ENCODE peak calls at places on chromosomes 6 and 20, in six cellular contexts. Y, I, J, P, W and O are unnamed samples.

GRCh38 chr6:165637591-165637990 is 25.4 kb downstream of the PDE10A start:
- DNase-seq in Y (no peak), I (no peak), J (no peak), P (no peak), W (no peak), O (peak)

GRCh38 chr6:82385102-82385501 is 21.5 kb downstream of the TPBG start:
- DNase-seq in Y (no peak), I (no peak), J (no peak), P (no peak), W (no peak), O (no peak)

GRCh38 chr6:82017316-82017715 is 230.2 kb downstream of the IBTK start:
- DNase-seq in Y (no peak), I (no peak), J (no peak), P (peak), W (no peak), O (peak)

GRCh38 chr20:47503685-47504084 is 2.0 kb downstream of the NCOA3 start:
- DNase-seq in Y (no peak), I (no peak), J (no peak), P (peak), W (no peak), O (no peak)

GRCh38 chr6:37624121-37624520 is 73.6 kb downstream of the MDGA1 start:
- DNase-seq in Y (no peak), I (no peak), J (no peak), P (no peak), W (no peak), O (no peak)

GRCh38 chr6:107977283-107977682 is 19.3 kb upstream of the SEC63 start:
- DNase-seq in Y (no peak), I (no peak), J (no peak), P (peak), W (no peak), O (peak)

GRCh38 chr20:41004561-41005360 is 23.9 kb upstream of the TOP1 start:
- DNase-seq in Y (no peak), I (no peak), J (no peak), P (peak), W (no peak), O (peak)

GRCh38 chr6:109381007-109381746 is 1.1 kb downstream of the CD164 start:
- DNase-seq in Y (no peak), I (no peak), J (no peak), P (peak), W (no peak), O (peak)

GRCh38 chr6:26275663-26276062 is 89.3 kb upstream of the BTN3A2 start:
- DNase-seq in Y (no peak), I (no peak), J (no peak), P (no peak), W (no peak), O (no peak)

GRCh38 chr6:54681987-54682386 is 164.6 kb upstream of the FAM83B start:
- DNase-seq in Y (no peak), I (no peak), J (peak), P (peak), W (no peak), O (peak)

GRCh38 chr6:77425216-77425615 is 38.1 kb downstream of the HTR1B start:
- DNase-seq in Y (no peak), I (no peak), J (no peak), P (peak), W (no peak), O (peak)

GRCh38 chr6:28807682-28808280 is 116.0 kb downstream of the TRIM27 start:
- DNase-seq in Y (no peak), I (no peak), J (no peak), P (peak), W (no peak), O (peak)

GRCh38 chr6:75855047-75855446 is 106.0 kb downstream of the MYO6 start:
- DNase-seq in Y (no peak), I (no peak), J (peak), P (peak), W (no peak), O (peak)

GRCh38 chr20:48824830-48825550 is 2.8 kb downstream of the PREX1 start:
- DNase-seq in Y (no peak), I (no peak), J (no peak), P (no peak), W (no peak), O (no peak)

GRCh38 chr6:97465877-97466710 is 183.1 kb upstream of the MMS22L start:
- DNase-seq in Y (no peak), I (no peak), J (no peak), P (no peak), W (no peak), O (no peak)

GRCh38 chr6:149473080-149474052 is 11.4 kb downstream of the ZC3H12D start:
- DNase-seq in Y (no peak), I (no peak), J (no peak), P (no peak), W (no peak), O (peak)

GRCh38 chr20:60804918-60805631 is 447.0 kb upstream of the CDH4 start:
- DNase-seq in Y (no peak), I (no peak), J (no peak), P (peak), W (no peak), O (no peak)

GRCh38 chr6:35663447-35664235 is 25.1 kb downstream of the FKBP5 start:
- DNase-seq in Y (no peak), I (no peak), J (peak), P (peak), W (no peak), O (peak)

GRCh38 chr6:136753624-136754023 is 38.7 kb downstream of the MAP3K5 start:
- DNase-seq in Y (no peak), I (peak), J (no peak), P (no peak), W (no peak), O (no peak)

GRCh38 chr6:145538996-145539395 is 196.3 kb downstream of the EPM2A start:
- DNase-seq in Y (no peak), I (no peak), J (no peak), P (no peak), W (no peak), O (no peak)

GRCh38 chr6:134060491-134061106 is 8.2 kb upstream of the SLC2A12 start:
- DNase-seq in Y (no peak), I (no peak), J (no peak), P (peak), W (no peak), O (peak)

GRCh38 chr20:63151554-63152321 is 64.2 kb downstream of the YTHDF1 start:
- DNase-seq in Y (no peak), I (no peak), J (peak), P (peak), W (peak), O (peak)

GRCh38 chr6:150962436-150962835 is 96.9 kb downstream of the MTHFD1L start:
- DNase-seq in Y (no peak), I (no peak), J (no peak), P (no peak), W (no peak), O (no peak)

GRCh38 chr6:107879912-107880311 is 55.8 kb upstream of the SCML4 start:
- DNase-seq in Y (no peak), I (no peak), J (no peak), P (no peak), W (no peak), O (no peak)

GRCh38 chr20:10733122-10733521 is 59.3 kb upstream of the JAG1 start:
- DNase-seq in Y (no peak), I (no peak), J (no peak), P (no peak), W (no peak), O (no peak)

GRCh38 chr6:75546401-75546800 is 52.8 kb upstream of the FILIP1 start:
- DNase-seq in Y (no peak), I (no peak), J (no peak), P (peak), W (no peak), O (peak)

GRCh38 chr20:47727170-47727880 is 58.0 kb downstream of the SULF2 start:
- DNase-seq in Y (peak), I (peak), J (no peak), P (no peak), W (no peak), O (no peak)

GRCh38 chr20:63025534-63026331 is 19.0 kb upstream of the BHLHE23 start:
- DNase-seq in Y (no peak), I (no peak), J (no peak), P (peak), W (no peak), O (peak)

GRCh38 chr6:52125139-52125538 is 37.7 kb upstream of the PKHD1 start:
- DNase-seq in Y (no peak), I (no peak), J (no peak), P (no peak), W (no peak), O (no peak)

GRCh38 chr6:153130515-153131036 is 506 bp downstream of the RGS17 start:
- DNase-seq in Y (no peak), I (no peak), J (no peak), P (peak), W (no peak), O (no peak)

GRCh38 chr6:153131037-153131981 is at the start of gene RGS17:
- DNase-seq in Y (no peak), I (peak), J (peak), P (peak), W (peak), O (peak)

GRCh38 chr6:153138930-153139329 is 7.8 kb upstream of the RGS17 start:
- DNase-seq in Y (no peak), I (no peak), J (no peak), P (no peak), W (no peak), O (no peak)

GRCh38 chr6:153140299-153140698 is 9.2 kb upstream of the RGS17 start:
- DNase-seq in Y (no peak), I (no peak), J (no peak), P (no peak), W (no peak), O (no peak)

DNA sequence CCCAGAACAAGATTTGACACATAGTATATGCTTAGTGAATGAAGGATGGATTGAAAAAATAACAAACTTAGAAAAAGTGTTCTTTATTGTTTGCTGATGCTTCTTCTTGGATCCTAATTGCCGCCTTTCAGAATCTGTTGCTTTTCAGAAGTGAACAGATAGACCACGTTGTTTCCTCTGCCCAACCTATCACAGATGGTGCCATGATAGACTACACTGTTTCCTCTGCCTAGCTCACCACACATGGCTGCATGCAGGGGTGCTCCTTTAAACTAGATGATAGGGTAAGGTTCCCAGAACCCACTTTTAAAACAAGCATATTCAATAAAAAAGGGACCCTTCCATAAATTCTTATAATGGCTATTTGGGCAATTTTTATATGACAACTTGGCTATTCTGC is 4.6 kb upstream of the RGS17 start:
- DNase-seq in Y (no peak), I (no peak), J (no peak), P (no peak), W (no peak), O (no peak)
- H3K4me3 ChIP-seq in Y (no peak), I (no peak), J (no peak), P (no peak), W (no peak), O (no peak)

GRCh38 chr6:157762636-157763035 is 60.4 kb upstream of the SNX9 start:
- DNase-seq in Y (no peak), I (no peak), J (no peak), P (peak), W (no peak), O (peak)

GRCh38 chr6:157763129-157763893 is 59.7 kb upstream of the SNX9 start:
- DNase-seq in Y (no peak), I (no peak), J (no peak), P (peak), W (peak), O (peak)

GRCh38 chr6:157761926-157762325 is 61.1 kb upstream of the SNX9 start:
- DNase-seq in Y (no peak), I (no peak), J (no peak), P (no peak), W (no peak), O (no peak)

GRCh38 chr6:157763894-157764345 is 59.1 kb upstream of the SNX9 start:
- DNase-seq in Y (peak), I (no peak), J (no peak), P (no peak), W (no peak), O (no peak)

GRCh38 chr6:157764346-157765068 is 58.5 kb upstream of the SNX9 start:
- DNase-seq in Y (peak), I (peak), J (peak), P (peak), W (peak), O (peak)
- H3K4me3 ChIP-seq in Y (peak), I (peak), J (peak), P (peak), W (no peak), O (no peak)

GRCh38 chr6:90583783-90584481 is 2.9 kb downstream of the MAP3K7 start:
- DNase-seq in Y (no peak), I (no peak), J (no peak), P (no peak), W (no peak), O (no peak)

GRCh38 chr6:90586675-90587638 is at the start of gene MAP3K7:
- DNase-seq in Y (peak), I (peak), J (peak), P (peak), W (peak), O (peak)

GRCh38 chr6:90583179-90583578 is 3.7 kb downstream of the MAP3K7 start:
- DNase-seq in Y (no peak), I (no peak), J (no peak), P (peak), W (no peak), O (peak)

GRCh38 chr6:90578894-90579549 is 7.8 kb downstream of the MAP3K7 start:
- DNase-seq in Y (no peak), I (no peak), J (no peak), P (no peak), W (no peak), O (no peak)

GRCh38 chr6:90584636-90585255 is 2.1 kb downstream of the MAP3K7 start:
- DNase-seq in Y (no peak), I (no peak), J (no peak), P (peak), W (no peak), O (peak)
- H3K4me3 ChIP-seq in Y (peak), I (no peak), J (peak), P (peak), W (no peak), O (peak)

DNA sequence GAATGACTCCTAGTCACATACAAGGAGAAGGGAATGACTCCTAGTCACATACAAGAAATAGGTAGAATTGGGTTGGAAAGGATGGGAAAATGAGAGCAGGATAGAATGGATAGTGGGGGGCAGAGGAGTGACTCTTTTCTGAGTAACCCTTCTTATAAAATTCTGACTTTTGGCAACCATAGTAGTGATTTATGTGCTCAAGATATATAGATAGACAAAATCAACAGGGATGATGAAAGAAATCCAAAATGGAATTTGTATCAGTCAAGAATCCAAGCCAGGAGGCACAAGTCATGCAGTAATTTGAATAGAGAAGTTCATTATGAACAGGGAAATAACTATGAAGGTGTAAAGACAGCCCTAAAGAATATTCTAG is 41.7 kb downstream of the ADAT2 start:
- DNase-seq in Y (no peak), I (no peak), J (no peak), P (no peak), W (no peak), O (no peak)
- H3K4me3 ChIP-seq in Y (no peak), I (no peak), J (no peak), P (no peak), W (no peak), O (no peak)

DNA sequence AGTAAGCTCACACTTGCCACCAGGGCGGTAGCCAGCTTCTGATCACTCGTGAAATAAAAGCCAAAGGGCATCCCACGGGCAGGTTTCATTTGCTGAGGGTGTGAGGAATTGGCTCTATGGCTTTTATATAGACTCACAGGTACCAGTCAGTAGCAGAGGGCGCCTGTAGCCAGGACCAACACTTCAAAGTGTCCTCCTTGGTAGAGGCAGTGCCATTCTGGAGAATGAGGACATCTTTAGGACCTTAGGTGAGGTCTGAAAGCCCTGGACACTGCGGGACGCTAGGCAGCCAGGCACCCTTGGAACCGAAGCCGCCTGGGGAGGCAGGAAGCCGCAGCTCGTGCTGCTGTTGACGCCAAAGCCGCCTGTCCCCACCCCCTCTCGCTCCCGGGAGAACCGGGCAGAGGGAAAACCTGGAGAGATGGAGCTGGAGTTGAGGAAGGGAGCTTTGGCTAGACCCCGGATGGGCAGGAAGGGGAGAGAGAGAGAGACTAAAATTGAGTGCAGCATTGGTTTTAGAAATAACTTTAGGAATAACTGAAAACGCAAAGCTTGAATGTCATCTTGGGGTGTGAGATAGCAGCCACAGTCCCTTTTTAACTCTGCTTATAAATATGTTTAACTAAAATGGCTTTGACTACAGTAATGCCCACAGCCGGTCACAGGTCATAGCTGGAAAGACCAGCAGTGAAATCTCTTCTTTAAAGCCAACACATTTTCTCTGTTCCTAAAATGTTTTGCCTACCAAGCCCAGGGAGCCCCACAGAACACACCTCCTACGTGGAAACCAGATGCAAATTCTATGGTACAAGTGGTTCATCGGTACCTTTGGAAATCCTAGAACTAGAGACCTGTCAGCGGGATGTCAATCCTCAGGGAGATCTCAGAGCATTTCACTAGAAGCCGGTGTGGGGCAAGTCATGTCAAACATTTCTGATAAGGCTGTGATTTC is 128.5 kb upstream of the CDYL start:
- DNase-seq in Y (no peak), I (no peak), J (peak), P (peak), W (peak), O (peak)
- H3K4me3 ChIP-seq in Y (no peak), I (no peak), J (peak), P (peak), W (peak), O (peak)